ENCODE peak calls at places on chromosomes 7 and 10, in seven cellular contexts. One of them, this sample, is unnamed.
A peak's percentile ranks its signal among the peaks of the same experiment; 100 is the strongest.

GRCh38 chr7:36115448-36116321 is 37.4 kb upstream of the EEPD1 start:
- DNase-seq in cardiac fibroblast: peak; percentile 93
- DNase-seq in neural progenitor cell: no peak
- DNase-seq in kidney tubule cell: peak; percentile 99
- DNase-seq in SHP77 treated with DMSO at 0.1 percent for 48 hours: no peak
- DNase-seq in sciatic nerve: peak; percentile 72
- DNase-seq in GM04503: peak; percentile 89
- DNase-seq in this sample: peak; percentile 99

GRCh38 chr10:91643700-91644099 is 10.8 kb upstream of the PPP1R3C start:
- DNase-seq in cardiac fibroblast: peak; percentile 17
- DNase-seq in neural progenitor cell: peak; percentile 29
- DNase-seq in kidney tubule cell: peak; percentile 45
- DNase-seq in SHP77 treated with DMSO at 0.1 percent for 48 hours: no peak
- DNase-seq in sciatic nerve: no peak
- DNase-seq in GM04503: no peak
- DNase-seq in this sample: peak; percentile 55

GRCh38 chr7:44081266-44081748 is 1.0 kb downstream of the POLM start:
- DNase-seq in cardiac fibroblast: no peak
- DNase-seq in neural progenitor cell: no peak
- DNase-seq in kidney tubule cell: no peak
- DNase-seq in SHP77 treated with DMSO at 0.1 percent for 48 hours: no peak
- DNase-seq in sciatic nerve: no peak
- DNase-seq in GM04503: no peak
- DNase-seq in this sample: no peak

GRCh38 chr10:114626841-114627240 is 31.2 kb downstream of the ABLIM1 start:
- DNase-seq in cardiac fibroblast: no peak
- DNase-seq in neural progenitor cell: no peak
- DNase-seq in kidney tubule cell: peak; percentile 84
- DNase-seq in SHP77 treated with DMSO at 0.1 percent for 48 hours: no peak
- DNase-seq in sciatic nerve: no peak
- DNase-seq in GM04503: no peak
- DNase-seq in this sample: no peak

GRCh38 chr10:102645388-102645740 is 1.1 kb downstream of the TRIM8 start:
- DNase-seq in cardiac fibroblast: no peak
- DNase-seq in neural progenitor cell: no peak
- DNase-seq in kidney tubule cell: peak; percentile 91
- DNase-seq in SHP77 treated with DMSO at 0.1 percent for 48 hours: no peak
- DNase-seq in sciatic nerve: peak; percentile 80
- DNase-seq in GM04503: no peak
- DNase-seq in this sample: no peak

GRCh38 chr7:44258865-44259546 is 58.2 kb downstream of the YKT6 start:
- DNase-seq in cardiac fibroblast: no peak
- DNase-seq in neural progenitor cell: no peak
- DNase-seq in kidney tubule cell: no peak
- DNase-seq in SHP77 treated with DMSO at 0.1 percent for 48 hours: no peak
- DNase-seq in sciatic nerve: no peak
- DNase-seq in GM04503: no peak
- DNase-seq in this sample: peak; percentile 38

GRCh38 chr7:127943541-127944521 is 87.4 kb downstream of the LRRC4 start:
- DNase-seq in cardiac fibroblast: peak; percentile 78
- DNase-seq in neural progenitor cell: peak; percentile 32
- DNase-seq in kidney tubule cell: no peak
- DNase-seq in SHP77 treated with DMSO at 0.1 percent for 48 hours: no peak
- DNase-seq in sciatic nerve: peak; percentile 65
- DNase-seq in GM04503: no peak
- DNase-seq in this sample: no peak

GRCh38 chr7:36958094-36958718 is 233.9 kb upstream of the AOAH start:
- DNase-seq in cardiac fibroblast: no peak
- DNase-seq in neural progenitor cell: no peak
- DNase-seq in kidney tubule cell: no peak
- DNase-seq in SHP77 treated with DMSO at 0.1 percent for 48 hours: peak; percentile 46
- DNase-seq in sciatic nerve: no peak
- DNase-seq in GM04503: no peak
- DNase-seq in this sample: no peak

GRCh38 chr7:136064098-136064497 is 86.9 kb upstream of the MTPN start:
- DNase-seq in cardiac fibroblast: no peak
- DNase-seq in neural progenitor cell: no peak
- DNase-seq in kidney tubule cell: no peak
- DNase-seq in SHP77 treated with DMSO at 0.1 percent for 48 hours: no peak
- DNase-seq in sciatic nerve: no peak
- DNase-seq in GM04503: no peak
- DNase-seq in this sample: no peak

GRCh38 chr10:3805227-3805790 is 20.3 kb upstream of the KLF6 start:
- DNase-seq in cardiac fibroblast: peak; percentile 85
- DNase-seq in neural progenitor cell: no peak
- DNase-seq in kidney tubule cell: peak; percentile 98
- DNase-seq in SHP77 treated with DMSO at 0.1 percent for 48 hours: no peak
- DNase-seq in sciatic nerve: no peak
- DNase-seq in GM04503: peak; percentile 97
- DNase-seq in this sample: peak; percentile 58

GRCh38 chr7:108136191-108136581 is 6.0 kb upstream of the LAMB4 start:
- DNase-seq in cardiac fibroblast: no peak
- DNase-seq in neural progenitor cell: no peak
- DNase-seq in kidney tubule cell: no peak
- DNase-seq in SHP77 treated with DMSO at 0.1 percent for 48 hours: no peak
- DNase-seq in sciatic nerve: no peak
- DNase-seq in GM04503: no peak
- DNase-seq in this sample: no peak